ENCODE peak calls at places on chromosomes 11 and 22, in six cellular contexts. V is stimulated activated CD4-positive, alpha-beta T cell treated with anti-CD3 and anti-CD28 coated beads, TNF-alpha, amount 100 ng/mL, for 48 hours; Q is activated naive CD8-positive, alpha-beta T cell treated with anti-CD3 and anti-CD28 coated beads, Interleukin-2, amount 50 U/mL, for 24 hours; W is activated effector memory CD4-positive, alpha-beta T cell treated with Interleukin-2 at 50 U/mL for 16 hours; X is cardiac muscle cell; I is MM.1S. J is an unnamed sample.

GRCh38 chr11:123286761-123287160 is 91.7 kb upstream of the CLMP start:
- DNase-seq in V (no peak), Q (no peak), W (no peak), X (no peak), I (no peak), J (no peak)

GRCh38 chr22:47114813-47115517 is 352.5 kb downstream of the TBC1D22A start:
- DNase-seq in V (no peak), Q (no peak), W (no peak), X (no peak), I (no peak), J (no peak)

GRCh38 chr22:37032535-37033460 is 13.3 kb downstream of the MPST start:
- DNase-seq in V (no peak), Q (no peak), W (no peak), X (no peak), I (no peak), J (peak)

GRCh38 chr11:60378359-60378758 is at the start of gene MS4A7:
- DNase-seq in V (no peak), Q (no peak), W (no peak), X (no peak), I (peak), J (no peak)

GRCh38 chr11:44311339-44312261 is 1.7 kb upstream of the ALX4 start:
- DNase-seq in V (no peak), Q (no peak), W (no peak), X (no peak), I (no peak), J (no peak)

GRCh38 chr11:74341926-74342325 is 30.5 kb upstream of the P4HA3 start:
- DNase-seq in V (no peak), Q (no peak), W (no peak), X (no peak), I (no peak), J (no peak)

GRCh38 chr22:46390652-46391301 is 55.3 kb downstream of the TRMU start:
- DNase-seq in V (no peak), Q (no peak), W (no peak), X (no peak), I (no peak), J (peak)

GRCh38 chr11:17171916-17172315 is 35.9 kb downstream of the PIK3C2A start:
- DNase-seq in V (no peak), Q (no peak), W (no peak), X (no peak), I (no peak), J (no peak)

GRCh38 chr11:63769044-63769718 is 606 bp upstream of the ZFTA start:
- DNase-seq in V (no peak), Q (peak), W (peak), X (peak), I (peak), J (peak)

GRCh38 chr11:272931-273198 is 5.3 kb upstream of the NLRP6 start:
- DNase-seq in V (no peak), Q (no peak), W (no peak), X (no peak), I (no peak), J (no peak)

GRCh38 chr22:46866591-46866990 is 104.1 kb downstream of the TBC1D22A start:
- DNase-seq in V (no peak), Q (no peak), W (no peak), X (no peak), I (no peak), J (no peak)

GRCh38 chr11:57244911-57245310 is 7.9 kb upstream of the APLNR start:
- DNase-seq in V (no peak), Q (no peak), W (no peak), X (no peak), I (no peak), J (no peak)

GRCh38 chr11:952406-953385 is 27.0 kb downstream of the AP2A2 start:
- DNase-seq in V (no peak), Q (no peak), W (no peak), X (peak), I (no peak), J (no peak)

GRCh38 chr11:118621071-118621815 is 13.8 kb downstream of the PHLDB1 start:
- DNase-seq in V (no peak), Q (peak), W (no peak), X (peak), I (no peak), J (peak)

GRCh38 chr22:45672564-45673481 is 1.2 kb downstream of the ATXN10 start:
- DNase-seq in V (no peak), Q (no peak), W (no peak), X (no peak), I (peak), J (no peak)

GRCh38 chr11:116240661-116241060 is 532.1 kb downstream of the BUD13 start:
- DNase-seq in V (no peak), Q (no peak), W (no peak), X (no peak), I (no peak), J (no peak)

GRCh38 chr22:28139993-28140392 is 220.9 kb upstream of the PITPNB start:
- DNase-seq in V (no peak), Q (no peak), W (no peak), X (peak), I (no peak), J (no peak)

GRCh38 chr11:123526027-123526805 is 96.1 kb downstream of the GRAMD1B start:
- DNase-seq in V (no peak), Q (no peak), W (no peak), X (no peak), I (no peak), J (no peak)

J was measured in uterus.